ENCODE peak calls at places on chromosomes 4 and X, in six cellular contexts. V, T, E, B, X and H are unnamed samples.

GRCh38 chrX:150291014-150291413 is 72.1 kb upstream of the MAMLD1 start:
- DNase-seq in V (no peak), T (no peak), E (no peak), B (no peak), X (peak; percentile 63), H (no peak)

GRCh38 chrX:132209527-132209926 is 9.7 kb downstream of the RAP2C start:
- DNase-seq in V (no peak), T (no peak), E (no peak), B (peak; percentile 74), X (peak; percentile 22), H (no peak)

GRCh38 chr4:122787940-122788339 is 38.7 kb upstream of the FGF2 start:
- DNase-seq in V (no peak), T (no peak), E (no peak), B (no peak), X (no peak), H (no peak)

GRCh38 chr4:124000233-124000632 is 603.6 kb downstream of the SPRY1 start:
- DNase-seq in V (no peak), T (no peak), E (no peak), B (no peak), X (no peak), H (no peak)

GRCh38 chrX:71910526-71911022 is at the start of gene NHSL2:
- DNase-seq in V (no peak), T (no peak), E (no peak), B (no peak), X (no peak), H (no peak)

GRCh38 chr4:81335221-81335912 is 120.3 kb upstream of the PRKG2 start:
- DNase-seq in V (no peak), T (no peak), E (no peak), B (no peak), X (no peak), H (no peak)

GRCh38 chr4:121428721-121429120 is 47.9 kb upstream of the QRFPR start:
- DNase-seq in V (no peak), T (no peak), E (no peak), B (peak; percentile 66), X (peak; percentile 40), H (no peak)

GRCh38 chr4:4417886-4418285 is 31.0 kb downstream of the NSG1 start:
- DNase-seq in V (no peak), T (no peak), E (peak; percentile 57), B (no peak), X (no peak), H (no peak)

GRCh38 chr4:177737387-177737965 is 295.2 kb upstream of the AGA start:
- DNase-seq in V (no peak), T (no peak), E (no peak), B (no peak), X (peak; percentile 11), H (no peak)